ENCODE peak calls at places on chromosomes 12 and 14, in six cellular contexts. A is IMR-90, G is mesendoderm, J is mesenchymal stem cell, Y is H1, H is trophoblast cell. U is an unnamed sample.

GRCh38 chr14:71675902-71676291 is 256.3 kb upstream of the RGS6 start:
- DNase-seq in A (peak), G (no peak), J (no peak), Y (no peak), H (no peak), U (no peak)

GRCh38 chr12:64077922-64078321 is 144.2 kb downstream of the KICS2 start:
- DNase-seq in A (no peak), G (peak), J (peak), Y (no peak), H (peak), U (no peak)

GRCh38 chr14:37122919-37123639 is 49.3 kb downstream of the SLC25A21 start:
- DNase-seq in A (no peak), G (no peak), J (no peak), Y (no peak), H (peak), U (no peak)

GRCh38 chr12:27814411-27814810 is 34.4 kb upstream of the MANSC4 start:
- DNase-seq in A (no peak), G (no peak), J (no peak), Y (no peak), H (no peak), U (no peak)

GRCh38 chr12:5480218-5480952 is 48.5 kb downstream of the NTF3 start:
- DNase-seq in A (peak), G (peak), J (peak), Y (peak), H (no peak), U (peak)

GRCh38 chr14:33363687-33364086 is 425.0 kb downstream of the NPAS3 start:
- DNase-seq in A (no peak), G (no peak), J (peak), Y (no peak), H (no peak), U (no peak)

GRCh38 chr12:89662623-89663022 is 46.0 kb downstream of the ATP2B1 start:
- DNase-seq in A (no peak), G (no peak), J (peak), Y (no peak), H (no peak), U (no peak)

GRCh38 chr12:47811581-47812484 is 7.9 kb downstream of the HDAC7 start:
- DNase-seq in A (peak), G (no peak), J (peak), Y (no peak), H (no peak), U (no peak)

GRCh38 chr12:55068416-55069010 is 48.7 kb downstream of the NEUROD4 start:
- DNase-seq in A (peak), G (peak), J (peak), Y (no peak), H (peak), U (peak)

GRCh38 chr14:22002860-22003284 is 329.3 kb upstream of the OR4E1 start:
- DNase-seq in A (no peak), G (peak), J (no peak), Y (no peak), H (no peak), U (peak)

GRCh38 chr12:104351023-104351983 is 47.8 kb downstream of the EID3 start:
- DNase-seq in A (no peak), G (no peak), J (no peak), Y (no peak), H (no peak), U (no peak)

GRCh38 chr12:49264466-49264872 is 413 bp upstream of the TUBA1C start:
- DNase-seq in A (no peak), G (no peak), J (no peak), Y (no peak), H (no peak), U (no peak)

GRCh38 chr14:104876251-104876699 is 11.2 kb downstream of the CEP170B start:
- DNase-seq in A (peak), G (peak), J (peak), Y (peak), H (peak), U (no peak)

GRCh38 chr12:66063976-66064375 is 66.6 kb downstream of the LLPH start:
- DNase-seq in A (no peak), G (no peak), J (no peak), Y (no peak), H (no peak), U (no peak)

GRCh38 chr12:3365416-3366385 is 125.3 kb upstream of the PRMT8 start:
- DNase-seq in A (no peak), G (peak), J (no peak), Y (no peak), H (peak), U (peak)

GRCh38 chr12:53254816-53255545 is 13.1 kb upstream of the ESPL1 start:
- DNase-seq in A (no peak), G (no peak), J (no peak), Y (no peak), H (no peak), U (no peak)

GRCh38 chr14:71244341-71244740 is 337.1 kb downstream of the PCNX1 start:
- DNase-seq in A (peak), G (no peak), J (peak), Y (no peak), H (no peak), U (no peak)

GRCh38 chr14:93490001-93490400 is 59.3 kb downstream of the UNC79 start:
- DNase-seq in A (no peak), G (no peak), J (no peak), Y (no peak), H (no peak), U (no peak)

GRCh38 chr14:65703996-65704395 is 291.5 kb downstream of the FUT8 start:
- DNase-seq in A (peak), G (peak), J (no peak), Y (no peak), H (peak), U (no peak)

GRCh38 chr12:132494294-132495164 is 4.6 kb downstream of the FBRSL1 start:
- DNase-seq in A (no peak), G (no peak), J (no peak), Y (no peak), H (peak), U (no peak)

GRCh38 chr14:31672709-31673108 is 111.5 kb downstream of the NUBPL start:
- DNase-seq in A (no peak), G (no peak), J (no peak), Y (no peak), H (no peak), U (no peak)

GRCh38 chr14:95891742-95892141 is 15.1 kb downstream of the TUNAR start:
- DNase-seq in A (peak), G (no peak), J (no peak), Y (no peak), H (peak), U (no peak)

GRCh38 chr12:2864198-2864597 is 7.4 kb upstream of the TEX52 start:
- DNase-seq in A (no peak), G (no peak), J (no peak), Y (no peak), H (no peak), U (no peak)

GRCh38 chr12:130422676-130423075 is 85.0 kb downstream of the PIWIL1 start:
- DNase-seq in A (no peak), G (no peak), J (no peak), Y (no peak), H (no peak), U (no peak)

GRCh38 chr14:104800600-104801283 is at the start of gene ZBTB42:
- DNase-seq in A (peak), G (peak), J (peak), Y (no peak), H (peak), U (no peak)

GRCh38 chr12:8420506-8420905 is 35.3 kb upstream of the CLEC6A start:
- DNase-seq in A (no peak), G (no peak), J (no peak), Y (no peak), H (no peak), U (no peak)

GRCh38 chr14:67763158-67763822 is 53.1 kb downstream of the ZFYVE26 start:
- DNase-seq in A (no peak), G (no peak), J (no peak), Y (no peak), H (peak), U (no peak)

DNA sequence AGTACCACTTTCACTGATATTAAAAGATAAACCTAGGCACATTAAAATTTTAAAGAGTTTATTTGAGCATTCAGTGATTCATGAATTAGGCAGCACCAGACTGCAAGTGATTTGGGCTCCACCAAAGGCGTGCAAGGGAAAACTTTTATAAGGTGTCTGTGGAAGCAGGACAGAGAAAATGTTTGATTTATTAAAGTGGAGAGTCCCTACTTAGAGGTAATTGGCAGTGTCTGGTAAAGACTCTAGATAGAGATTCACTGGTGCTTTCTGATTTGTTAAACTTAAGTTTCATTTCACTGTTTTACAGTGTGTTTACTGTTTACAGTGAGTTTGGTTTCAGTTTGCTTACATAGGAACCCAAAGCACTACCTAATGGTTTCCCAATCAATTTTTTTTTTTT is 72.8 kb downstream of the ANKS1B start:
- DNase-seq in A (no peak), G (no peak), J (peak), Y (no peak), H (no peak), U (no peak)
- H3K4me3 ChIP-seq in A (no peak), G (no peak), J (no peak), Y (no peak), H (no peak), U (no peak)

GRCh38 chr12:46267618-46268348 is 1.1 kb downstream of the SLC38A1 start:
- DNase-seq in A (peak), G (no peak), J (peak), Y (no peak), H (peak), U (no peak)

GRCh38 chr12:46266869-46267617 is 1.8 kb downstream of the SLC38A1 start:
- DNase-seq in A (peak), G (peak), J (peak), Y (no peak), H (peak), U (peak)

GRCh38 chr12:46268349-46268616 is 560 bp downstream of the SLC38A1 start:
- DNase-seq in A (peak), G (no peak), J (no peak), Y (no peak), H (no peak), U (no peak)

GRCh38 chr12:46269429-46270241 is 792 bp upstream of the SLC38A1 start:
- DNase-seq in A (no peak), G (peak), J (peak), Y (no peak), H (peak), U (no peak)

DNA sequence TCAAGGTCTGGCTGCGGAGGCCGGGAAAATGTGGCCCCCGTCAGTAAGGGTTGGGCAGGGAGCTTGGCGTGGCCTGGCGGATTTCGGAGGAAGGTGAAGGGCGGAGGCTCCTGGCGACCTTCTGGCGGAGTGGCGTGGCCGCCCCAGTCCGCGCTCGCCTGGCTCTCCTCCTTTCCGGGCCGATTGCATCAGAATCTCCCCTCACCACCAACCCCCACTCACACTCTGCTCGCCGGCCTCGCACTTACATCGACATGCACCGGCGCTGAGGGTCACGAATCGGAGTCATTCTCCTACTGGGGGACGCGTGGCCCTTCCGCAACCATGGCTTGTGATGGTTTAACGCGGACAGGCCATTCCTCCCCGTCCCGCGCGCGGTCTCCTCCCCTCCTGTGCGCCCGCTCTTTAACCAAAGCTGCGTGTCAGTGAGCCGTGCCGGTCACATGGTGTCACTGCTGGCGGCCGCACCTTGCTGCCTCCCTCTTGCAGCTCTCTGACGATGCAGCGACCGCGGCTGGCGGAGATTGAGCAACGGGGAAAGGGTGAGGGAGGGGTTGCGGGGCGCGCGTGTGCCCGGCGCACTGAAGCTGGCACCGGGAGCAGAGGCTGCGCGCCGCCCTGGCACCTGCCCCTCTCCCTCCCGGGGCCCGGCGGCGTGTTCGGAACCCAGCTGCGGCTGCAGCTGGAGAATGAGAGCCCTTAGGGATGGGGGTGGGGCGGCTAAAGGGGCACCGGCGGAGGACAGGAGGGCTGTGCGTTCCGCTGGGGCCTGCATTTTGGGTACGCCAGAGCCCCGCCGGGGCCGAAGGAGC is at the start of gene SLC38A1:
- DNase-seq in A (peak), G (peak), J (peak), Y (no peak), H (peak), U (peak)
- H3K27ac ChIP-seq in A (peak), G (peak), J (peak), Y (peak), H (peak), U (peak)

GRCh38 chr14:89401241-89401640 is 15.8 kb downstream of the FOXN3 start:
- DNase-seq in A (no peak), G (no peak), J (no peak), Y (no peak), H (no peak), U (no peak)

GRCh38 chr14:89399594-89400068 is 17.4 kb downstream of the FOXN3 start:
- DNase-seq in A (peak), G (peak), J (peak), Y (no peak), H (peak), U (peak)

GRCh38 chr14:89401783-89402182 is 15.2 kb downstream of the FOXN3 start:
- DNase-seq in A (no peak), G (no peak), J (no peak), Y (no peak), H (no peak), U (no peak)

GRCh38 chr14:89399157-89399556 is 17.9 kb downstream of the FOXN3 start:
- DNase-seq in A (no peak), G (no peak), J (no peak), Y (no peak), H (no peak), U (no peak)

DNA sequence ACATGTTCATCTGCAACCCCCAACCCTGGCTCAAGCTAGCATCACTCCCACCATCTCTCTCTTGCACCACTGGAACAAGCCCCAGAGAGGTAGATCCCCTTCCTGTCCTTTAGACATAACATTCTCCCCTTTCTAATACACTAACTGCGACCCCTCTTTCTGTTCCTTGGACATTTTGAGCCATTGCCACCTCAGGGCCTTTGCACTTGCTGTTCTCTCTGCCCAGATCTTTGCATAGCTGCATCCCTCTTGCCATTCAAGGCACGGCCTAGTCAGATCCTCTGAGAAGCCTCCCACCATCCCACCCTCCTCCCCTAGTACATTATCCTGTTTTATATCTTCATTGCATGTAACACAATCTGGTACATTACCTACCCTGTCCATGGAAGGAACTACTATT is 16.5 kb downstream of the FOXN3 start:
- DNase-seq in A (no peak), G (no peak), J (no peak), Y (no peak), H (no peak), U (no peak)
- H3K4ac ChIP-seq in A (no peak), G (no peak), J (no peak), Y (no peak), H (peak), U (no peak)

DNA sequence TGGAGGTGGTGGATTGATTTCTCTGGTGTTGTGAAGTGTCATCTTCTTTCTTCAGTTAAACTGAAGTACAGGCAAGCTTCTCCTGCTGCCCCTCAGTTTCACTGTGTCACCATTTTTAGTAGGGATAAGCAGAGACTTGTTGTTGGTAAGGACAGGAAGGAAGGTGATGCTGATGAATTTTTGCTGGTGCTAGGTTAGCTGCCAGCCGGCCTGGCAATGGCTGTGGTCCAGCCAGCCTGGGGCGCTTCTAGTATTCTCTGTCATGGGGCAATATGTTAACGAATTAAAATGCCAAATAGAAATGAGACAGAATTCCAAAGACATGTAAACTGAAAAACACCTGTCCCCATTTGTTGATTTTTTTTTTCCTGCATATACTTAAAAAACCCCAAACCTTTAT is 602.9 kb downstream of the DIO2 start:
- DNase-seq in A (no peak), G (no peak), J (no peak), Y (no peak), H (no peak), U (no peak)
- H3K4me3 ChIP-seq in A (no peak), G (no peak), J (no peak), Y (no peak), H (no peak), U (no peak)

DNA sequence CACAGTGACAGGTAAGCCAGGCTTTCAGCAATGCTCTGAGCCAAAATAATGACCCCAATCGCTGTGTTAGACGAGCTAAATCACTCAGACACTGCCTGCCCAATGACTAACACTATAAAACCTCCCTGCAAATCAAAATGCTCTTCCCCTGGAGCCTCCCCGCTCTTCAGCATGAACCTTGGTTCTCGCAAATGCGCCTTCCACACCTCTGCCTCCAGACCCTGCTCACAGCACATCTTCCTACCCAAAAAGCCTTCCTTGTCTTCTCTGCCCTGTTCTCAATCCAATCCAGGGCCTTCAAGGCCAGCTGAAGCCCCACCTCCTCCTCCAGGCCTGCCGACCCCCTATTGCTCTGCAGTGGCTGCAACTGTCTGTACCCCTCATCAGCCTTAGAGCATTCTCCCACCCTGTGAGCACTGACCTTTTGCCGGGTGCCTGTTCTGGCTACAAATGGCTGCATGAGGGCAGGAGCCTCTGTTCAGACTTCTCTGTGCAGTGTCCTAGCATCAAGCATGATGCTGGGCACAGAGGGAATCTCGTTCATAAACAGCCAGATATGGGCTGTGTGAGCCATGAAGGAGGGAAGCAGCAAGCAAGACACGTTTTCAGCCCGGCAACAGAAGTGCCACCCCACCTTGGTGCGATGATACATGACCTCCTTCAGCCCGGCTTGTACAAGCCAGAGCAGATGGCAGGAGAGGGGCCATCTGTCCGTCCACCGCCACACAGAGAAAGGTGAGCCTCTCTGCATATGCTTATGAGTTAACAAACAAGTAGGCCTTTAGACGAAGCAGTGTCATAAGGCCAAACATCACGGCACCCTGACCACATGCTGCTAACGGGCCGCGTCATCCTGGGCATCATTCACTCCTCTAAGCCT is 64.5 kb upstream of the DDX11 start:
- DNase-seq in A (no peak), G (no peak), J (no peak), Y (no peak), H (no peak), U (no peak)
- H3K27ac ChIP-seq in A (no peak), G (no peak), J (no peak), Y (no peak), H (no peak), U (no peak)

DNA sequence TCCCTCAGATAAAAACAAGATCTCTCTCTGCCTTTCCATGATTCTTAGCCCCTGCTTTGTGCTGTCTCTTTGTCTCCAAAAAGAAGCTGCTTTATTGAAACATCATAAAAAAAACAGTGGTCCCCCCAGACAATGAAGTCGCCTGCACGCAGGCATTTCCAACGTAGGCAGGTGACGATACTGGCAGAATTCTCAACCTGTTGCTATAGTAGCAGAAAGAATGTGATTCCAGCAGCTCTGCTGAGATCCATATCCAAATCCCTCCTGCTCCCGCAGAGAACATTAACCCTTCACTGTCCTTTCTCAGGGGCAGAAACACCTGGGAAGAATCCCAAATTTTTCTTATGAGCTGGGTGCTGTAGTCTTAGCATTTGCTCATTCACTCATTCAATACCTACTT is 84.8 kb downstream of the STON2 start:
- DNase-seq in A (no peak), G (peak), J (no peak), Y (peak), H (no peak), U (peak)
- H3K4ac ChIP-seq in A (no peak), G (no peak), J (no peak), Y (no peak), H (peak), U (no peak)

GRCh38 chr12:124387510-124387855 is 92.6 kb downstream of the RFLNA start:
- DNase-seq in A (no peak), G (no peak), J (peak), Y (no peak), H (peak), U (no peak)

GRCh38 chr12:124386059-124386458 is 91.2 kb downstream of the RFLNA start:
- DNase-seq in A (no peak), G (no peak), J (peak), Y (no peak), H (peak), U (no peak)

GRCh38 chr12:124386661-124387509 is 92.0 kb downstream of the RFLNA start:
- DNase-seq in A (no peak), G (no peak), J (peak), Y (no peak), H (peak), U (no peak)

GRCh38 chr12:124384299-124384894 is 89.5 kb downstream of the RFLNA start:
- DNase-seq in A (no peak), G (no peak), J (no peak), Y (no peak), H (no peak), U (no peak)

GRCh38 chr12:124385219-124385969 is 90.5 kb downstream of the RFLNA start:
- DNase-seq in A (peak), G (peak), J (peak), Y (no peak), H (peak), U (no peak)
- H3K4me3 ChIP-seq in A (no peak), G (no peak), J (peak), Y (no peak), H (no peak), U (no peak)